ENCODE peak calls at places on chromosomes 1 and 21, in four cellular contexts. One of them, this sample, is unnamed.

GRCh38 chr1:246427611-246428010 is 79.5 kb downstream of the SMYD3 start:
- DNase-seq in activated CD8-positive, alpha-beta T cell treated with anti-CD3 and anti-CD28 coated beads for 36 hours: peak
- DNase-seq in psoas muscle: no peak
- DNase-seq in H9: no peak
- DNase-seq in this sample: no peak

GRCh38 chr1:189637041-189637440 is 840.6 kb downstream of the BRINP3 start:
- DNase-seq in activated CD8-positive, alpha-beta T cell treated with anti-CD3 and anti-CD28 coated beads for 36 hours: no peak
- DNase-seq in psoas muscle: no peak
- DNase-seq in H9: no peak
- DNase-seq in this sample: no peak

GRCh38 chr1:92854386-92854785 is 22.5 kb downstream of the RPL5 start:
- DNase-seq in activated CD8-positive, alpha-beta T cell treated with anti-CD3 and anti-CD28 coated beads for 36 hours: no peak
- DNase-seq in psoas muscle: no peak
- DNase-seq in H9: no peak
- DNase-seq in this sample: no peak

GRCh38 chr1:46342084-46342656 is 1.6 kb downstream of the NSUN4 start:
- DNase-seq in activated CD8-positive, alpha-beta T cell treated with anti-CD3 and anti-CD28 coated beads for 36 hours: peak
- DNase-seq in psoas muscle: no peak
- DNase-seq in H9: no peak
- DNase-seq in this sample: no peak

GRCh38 chr1:6098303-6099215 is 52.9 kb downstream of the KCNAB2 start:
- DNase-seq in activated CD8-positive, alpha-beta T cell treated with anti-CD3 and anti-CD28 coated beads for 36 hours: peak
- DNase-seq in psoas muscle: peak
- DNase-seq in H9: no peak
- DNase-seq in this sample: no peak

GRCh38 chr1:167555971-167556714 is 2.6 kb upstream of the CREG1 start:
- DNase-seq in activated CD8-positive, alpha-beta T cell treated with anti-CD3 and anti-CD28 coated beads for 36 hours: peak
- DNase-seq in psoas muscle: peak
- DNase-seq in H9: peak
- DNase-seq in this sample: peak

GRCh38 chr1:246566808-246567154 is 525 bp downstream of the CNST start:
- DNase-seq in activated CD8-positive, alpha-beta T cell treated with anti-CD3 and anti-CD28 coated beads for 36 hours: no peak
- DNase-seq in psoas muscle: no peak
- DNase-seq in H9: no peak
- DNase-seq in this sample: no peak

GRCh38 chr1:28370220-28371010 is 875 bp downstream of the PHACTR4 start:
- DNase-seq in activated CD8-positive, alpha-beta T cell treated with anti-CD3 and anti-CD28 coated beads for 36 hours: peak
- DNase-seq in psoas muscle: no peak
- DNase-seq in H9: no peak
- DNase-seq in this sample: no peak

GRCh38 chr1:87103099-87103498 is 188.7 kb downstream of the HS2ST1 start:
- DNase-seq in activated CD8-positive, alpha-beta T cell treated with anti-CD3 and anti-CD28 coated beads for 36 hours: no peak
- DNase-seq in psoas muscle: no peak
- DNase-seq in H9: no peak
- DNase-seq in this sample: no peak

GRCh38 chr1:30427545-30427944 is 295.8 kb downstream of the MATN1 start:
- DNase-seq in activated CD8-positive, alpha-beta T cell treated with anti-CD3 and anti-CD28 coated beads for 36 hours: no peak
- DNase-seq in psoas muscle: no peak
- DNase-seq in H9: peak
- DNase-seq in this sample: no peak

GRCh38 chr1:54158071-54158470 is 5.3 kb upstream of the CDCP2 start:
- DNase-seq in activated CD8-positive, alpha-beta T cell treated with anti-CD3 and anti-CD28 coated beads for 36 hours: no peak
- DNase-seq in psoas muscle: peak
- DNase-seq in H9: no peak
- DNase-seq in this sample: no peak

GRCh38 chr1:202155478-202156021 is 4.9 kb downstream of the PTPN7 start:
- DNase-seq in activated CD8-positive, alpha-beta T cell treated with anti-CD3 and anti-CD28 coated beads for 36 hours: no peak
- DNase-seq in psoas muscle: peak
- DNase-seq in H9: no peak
- DNase-seq in this sample: no peak

GRCh38 chr1:208834346-208835081 is 590.3 kb upstream of the PLXNA2 start:
- DNase-seq in activated CD8-positive, alpha-beta T cell treated with anti-CD3 and anti-CD28 coated beads for 36 hours: no peak
- DNase-seq in psoas muscle: no peak
- DNase-seq in H9: no peak
- DNase-seq in this sample: no peak

GRCh38 chr1:52727114-52727586 is 897 bp downstream of the ZYG11B start:
- DNase-seq in activated CD8-positive, alpha-beta T cell treated with anti-CD3 and anti-CD28 coated beads for 36 hours: peak
- DNase-seq in psoas muscle: no peak
- DNase-seq in H9: no peak
- DNase-seq in this sample: no peak

GRCh38 chr1:186620951-186621350 is 59.3 kb downstream of the PTGS2 start:
- DNase-seq in activated CD8-positive, alpha-beta T cell treated with anti-CD3 and anti-CD28 coated beads for 36 hours: peak
- DNase-seq in psoas muscle: no peak
- DNase-seq in H9: no peak
- DNase-seq in this sample: no peak

GRCh38 chr1:6734579-6735397 is 33.2 kb upstream of the DNAJC11 start:
- DNase-seq in activated CD8-positive, alpha-beta T cell treated with anti-CD3 and anti-CD28 coated beads for 36 hours: no peak
- DNase-seq in psoas muscle: no peak
- DNase-seq in H9: no peak
- DNase-seq in this sample: no peak

GRCh38 chr1:9361630-9362256 is 69.0 kb downstream of the SPSB1 start:
- DNase-seq in activated CD8-positive, alpha-beta T cell treated with anti-CD3 and anti-CD28 coated beads for 36 hours: no peak
- DNase-seq in psoas muscle: no peak
- DNase-seq in H9: no peak
- DNase-seq in this sample: no peak

GRCh38 chr1:206905295-206906164 is 8.3 kb downstream of the IL24 start:
- DNase-seq in activated CD8-positive, alpha-beta T cell treated with anti-CD3 and anti-CD28 coated beads for 36 hours: peak
- DNase-seq in psoas muscle: no peak
- DNase-seq in H9: no peak
- DNase-seq in this sample: no peak

GRCh38 chr21:38126677-38127271 is 130.0 kb upstream of the KCNJ15 start:
- DNase-seq in activated CD8-positive, alpha-beta T cell treated with anti-CD3 and anti-CD28 coated beads for 36 hours: peak
- DNase-seq in psoas muscle: peak
- DNase-seq in H9: peak
- DNase-seq in this sample: no peak

GRCh38 chr1:154657547-154657946 is 49.6 kb upstream of the ADAR start:
- DNase-seq in activated CD8-positive, alpha-beta T cell treated with anti-CD3 and anti-CD28 coated beads for 36 hours: no peak
- DNase-seq in psoas muscle: no peak
- DNase-seq in H9: no peak
- DNase-seq in this sample: no peak

GRCh38 chr1:54547601-54548388 is at the start of gene ACOT11:
- DNase-seq in activated CD8-positive, alpha-beta T cell treated with anti-CD3 and anti-CD28 coated beads for 36 hours: no peak
- DNase-seq in psoas muscle: peak
- DNase-seq in H9: peak
- DNase-seq in this sample: no peak

GRCh38 chr1:116853680-116854191 is 56.0 kb upstream of the PTGFRN start:
- DNase-seq in activated CD8-positive, alpha-beta T cell treated with anti-CD3 and anti-CD28 coated beads for 36 hours: no peak
- DNase-seq in psoas muscle: no peak
- DNase-seq in H9: peak
- DNase-seq in this sample: no peak

GRCh38 chr1:115654125-115654524 is 12.4 kb downstream of the VANGL1 start:
- DNase-seq in activated CD8-positive, alpha-beta T cell treated with anti-CD3 and anti-CD28 coated beads for 36 hours: no peak
- DNase-seq in psoas muscle: no peak
- DNase-seq in H9: no peak
- DNase-seq in this sample: no peak

GRCh38 chr1:235708390-235708962 is 58.9 kb upstream of the GNG4 start:
- DNase-seq in activated CD8-positive, alpha-beta T cell treated with anti-CD3 and anti-CD28 coated beads for 36 hours: no peak
- DNase-seq in psoas muscle: no peak
- DNase-seq in H9: no peak
- DNase-seq in this sample: no peak

GRCh38 chr1:232599178-232600041 is 30.5 kb downstream of the SIPA1L2 start:
- DNase-seq in activated CD8-positive, alpha-beta T cell treated with anti-CD3 and anti-CD28 coated beads for 36 hours: no peak
- DNase-seq in psoas muscle: no peak
- DNase-seq in H9: no peak
- DNase-seq in this sample: no peak

GRCh38 chr1:9767964-9768668 is 55.6 kb downstream of the CLSTN1 start:
- DNase-seq in activated CD8-positive, alpha-beta T cell treated with anti-CD3 and anti-CD28 coated beads for 36 hours: peak
- DNase-seq in psoas muscle: no peak
- DNase-seq in H9: no peak
- DNase-seq in this sample: no peak

GRCh38 chr1:43008425-43009108 is 49.9 kb upstream of the SLC2A1 start:
- DNase-seq in activated CD8-positive, alpha-beta T cell treated with anti-CD3 and anti-CD28 coated beads for 36 hours: no peak
- DNase-seq in psoas muscle: no peak
- DNase-seq in H9: peak
- DNase-seq in this sample: no peak

GRCh38 chr21:29342394-29342957 is 43.8 kb downstream of the BACH1 start:
- DNase-seq in activated CD8-positive, alpha-beta T cell treated with anti-CD3 and anti-CD28 coated beads for 36 hours: peak
- DNase-seq in psoas muscle: peak
- DNase-seq in H9: no peak
- DNase-seq in this sample: no peak

GRCh38 chr21:40671721-40672120 is 175.2 kb downstream of the DSCAM start:
- DNase-seq in activated CD8-positive, alpha-beta T cell treated with anti-CD3 and anti-CD28 coated beads for 36 hours: no peak
- DNase-seq in psoas muscle: no peak
- DNase-seq in H9: no peak
- DNase-seq in this sample: no peak

GRCh38 chr1:225651872-225652725 is 824 bp downstream of the ENAH start:
- DNase-seq in activated CD8-positive, alpha-beta T cell treated with anti-CD3 and anti-CD28 coated beads for 36 hours: no peak
- DNase-seq in psoas muscle: no peak
- DNase-seq in H9: no peak
- DNase-seq in this sample: no peak

GRCh38 chr1:114298059-114298458 is 144.4 kb upstream of the SYT6 start:
- DNase-seq in activated CD8-positive, alpha-beta T cell treated with anti-CD3 and anti-CD28 coated beads for 36 hours: no peak
- DNase-seq in psoas muscle: no peak
- DNase-seq in H9: no peak
- DNase-seq in this sample: no peak

GRCh38 chr1:11131816-11132215 is 32.1 kb upstream of the EXOSC10 start:
- DNase-seq in activated CD8-positive, alpha-beta T cell treated with anti-CD3 and anti-CD28 coated beads for 36 hours: no peak
- DNase-seq in psoas muscle: no peak
- DNase-seq in H9: no peak
- DNase-seq in this sample: no peak

GRCh38 chr1:158016651-158017335 is 23.3 kb downstream of the KIRREL1 start:
- DNase-seq in activated CD8-positive, alpha-beta T cell treated with anti-CD3 and anti-CD28 coated beads for 36 hours: no peak
- DNase-seq in psoas muscle: no peak
- DNase-seq in H9: no peak
- DNase-seq in this sample: no peak

GRCh38 chr1:63774617-63775417 is 1.0 kb downstream of the ROR1 start:
- DNase-seq in activated CD8-positive, alpha-beta T cell treated with anti-CD3 and anti-CD28 coated beads for 36 hours: peak
- DNase-seq in psoas muscle: peak
- DNase-seq in H9: peak
- DNase-seq in this sample: peak

GRCh38 chr1:63775418-63776127 is 1.8 kb downstream of the ROR1 start:
- DNase-seq in activated CD8-positive, alpha-beta T cell treated with anti-CD3 and anti-CD28 coated beads for 36 hours: no peak
- DNase-seq in psoas muscle: no peak
- DNase-seq in H9: no peak
- DNase-seq in this sample: no peak

GRCh38 chr1:63777965-63778880 is 4.4 kb downstream of the ROR1 start:
- DNase-seq in activated CD8-positive, alpha-beta T cell treated with anti-CD3 and anti-CD28 coated beads for 36 hours: no peak
- DNase-seq in psoas muscle: no peak
- DNase-seq in H9: no peak
- DNase-seq in this sample: no peak

GRCh38 chr1:63779338-63779819 is 5.6 kb downstream of the ROR1 start:
- DNase-seq in activated CD8-positive, alpha-beta T cell treated with anti-CD3 and anti-CD28 coated beads for 36 hours: no peak
- DNase-seq in psoas muscle: no peak
- DNase-seq in H9: no peak
- DNase-seq in this sample: no peak

DNA sequence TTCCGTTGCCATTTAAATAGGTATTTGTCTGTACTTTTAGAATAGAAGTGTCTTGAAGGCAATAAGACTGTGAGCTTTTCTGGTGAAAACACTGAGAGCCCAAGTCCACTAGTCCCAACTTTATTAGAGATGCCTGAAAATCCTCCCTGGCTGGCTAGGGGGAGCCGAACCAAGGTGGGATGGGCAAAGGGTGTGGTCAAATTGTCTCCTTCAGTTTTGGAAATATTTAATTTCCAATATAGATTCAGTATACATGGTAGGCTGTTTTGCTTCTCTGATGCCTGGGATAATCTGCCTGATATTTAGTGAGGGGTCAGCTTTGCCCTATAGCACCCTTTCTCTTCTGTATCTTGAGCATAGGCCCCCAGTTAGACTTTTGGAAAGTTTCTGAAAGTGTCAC is 3.5 kb downstream of the ROR1 start:
- DNase-seq in activated CD8-positive, alpha-beta T cell treated with anti-CD3 and anti-CD28 coated beads for 36 hours: no peak
- DNase-seq in psoas muscle: no peak
- DNase-seq in H9: no peak
- DNase-seq in this sample: no peak
- TF ChIP-seq CTCF in activated CD8-positive, alpha-beta T cell treated with anti-CD3 and anti-CD28 coated beads for 36 hours: no peak
- TF ChIP-seq CTCF in psoas muscle: no peak
- TF ChIP-seq CTCF in H9: peak
- TF ChIP-seq CTCF in this sample: no peak

DNA sequence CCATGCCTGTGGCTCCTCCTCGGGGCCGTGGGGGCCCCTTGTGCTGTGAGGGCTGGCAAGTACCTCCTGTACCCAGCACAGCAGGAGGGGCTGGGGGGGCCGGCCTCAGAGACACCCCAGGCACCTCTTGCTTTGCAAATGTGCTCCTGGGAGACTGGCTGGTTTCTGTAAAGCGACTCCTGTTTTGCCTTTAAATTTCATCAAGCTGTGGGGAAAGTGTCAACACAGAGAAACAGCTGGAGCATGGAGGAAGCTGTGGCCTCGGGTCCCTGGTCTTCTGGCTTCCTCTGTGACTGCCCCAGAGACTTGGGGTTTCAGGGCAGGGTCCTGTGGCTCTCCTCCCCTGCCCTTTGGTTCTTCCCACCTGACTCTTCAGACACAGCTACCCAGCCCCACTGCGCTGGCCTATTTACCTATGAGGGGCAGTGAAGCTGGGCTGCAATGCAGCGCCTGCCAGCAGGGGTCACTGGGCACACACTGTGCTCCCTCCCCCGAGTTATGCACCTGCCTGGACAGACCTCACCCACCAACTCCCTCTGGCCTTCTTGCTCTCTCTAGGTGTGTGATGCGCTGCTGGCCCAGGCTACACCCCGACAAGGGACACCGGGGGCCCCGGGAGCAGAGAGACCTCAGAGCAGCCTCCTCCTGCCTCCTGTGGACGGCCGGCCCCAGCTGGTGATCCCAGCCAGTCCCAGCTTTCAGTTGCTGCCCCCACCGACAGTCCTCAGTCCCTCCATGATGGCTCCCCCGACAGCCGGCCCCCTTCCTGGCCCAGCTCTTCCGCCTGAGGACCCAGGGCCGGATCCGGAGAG is 17.6 kb upstream of the PEX10 start:
- DNase-seq in activated CD8-positive, alpha-beta T cell treated with anti-CD3 and anti-CD28 coated beads for 36 hours: peak
- DNase-seq in psoas muscle: no peak
- DNase-seq in H9: peak
- DNase-seq in this sample: no peak
- TF ChIP-seq CTCF in activated CD8-positive, alpha-beta T cell treated with anti-CD3 and anti-CD28 coated beads for 36 hours: peak
- TF ChIP-seq CTCF in psoas muscle: no peak
- TF ChIP-seq CTCF in H9: peak
- TF ChIP-seq CTCF in this sample: no peak

GRCh38 chr1:90133133-90133532 is 138.2 kb downstream of the ZNF326 start:
- DNase-seq in activated CD8-positive, alpha-beta T cell treated with anti-CD3 and anti-CD28 coated beads for 36 hours: peak
- DNase-seq in psoas muscle: no peak
- DNase-seq in H9: peak
- DNase-seq in this sample: no peak
- TF ChIP-seq CTCF in activated CD8-positive, alpha-beta T cell treated with anti-CD3 and anti-CD28 coated beads for 36 hours: peak
- TF ChIP-seq CTCF in psoas muscle: peak
- TF ChIP-seq CTCF in H9: peak
- TF ChIP-seq CTCF in this sample: no peak

GRCh38 chr1:106957795-106958194 is 98.7 kb upstream of the PRMT6 start:
- DNase-seq in activated CD8-positive, alpha-beta T cell treated with anti-CD3 and anti-CD28 coated beads for 36 hours: no peak
- DNase-seq in psoas muscle: no peak
- DNase-seq in H9: no peak
- DNase-seq in this sample: no peak
- TF ChIP-seq CTCF in activated CD8-positive, alpha-beta T cell treated with anti-CD3 and anti-CD28 coated beads for 36 hours: no peak
- TF ChIP-seq CTCF in psoas muscle: no peak
- TF ChIP-seq CTCF in H9: peak
- TF ChIP-seq CTCF in this sample: no peak

GRCh38 chr21:44574457-44575306 is 1.2 kb downstream of the KRTAP10-4 start:
- DNase-seq in activated CD8-positive, alpha-beta T cell treated with anti-CD3 and anti-CD28 coated beads for 36 hours: no peak
- DNase-seq in psoas muscle: no peak
- DNase-seq in H9: no peak
- DNase-seq in this sample: no peak
- TF ChIP-seq CTCF in activated CD8-positive, alpha-beta T cell treated with anti-CD3 and anti-CD28 coated beads for 36 hours: no peak
- TF ChIP-seq CTCF in psoas muscle: no peak
- TF ChIP-seq CTCF in H9: peak
- TF ChIP-seq CTCF in this sample: no peak

This sample was measured in activated B cell treated with CpG ODN at 0.5 μM for 24 hours.